ENCODE peak calls at places on chromosomes 12 and 14, in eight cellular contexts. J is fibroblast of pulmonary artery, O is astrocyte of the spinal cord, M is hepatocyte, L is ovary, Y is ascending aorta, G is cardiac muscle cell, E is dorsolateral prefrontal cortex. H is an unnamed sample.

GRCh38 chr12:122082621-122083356 is 4.2 kb downstream of the MLXIP start:
- DNase-seq in M (no peak), J (no peak), L (no peak), G (no peak), E (no peak), O (no peak), Y (no peak), H (no peak)

GRCh38 chr12:113475451-113476085 is 3.9 kb upstream of the LHX5 start:
- DNase-seq in J (no peak), Y (no peak), M (no peak), E (no peak), L (no peak), G (no peak), O (no peak), H (no peak)

GRCh38 chr12:54657048-54657696 is 9.0 kb upstream of the DCD start:
- DNase-seq in M (no peak), L (no peak), Y (no peak), G (no peak), E (no peak), J (no peak), O (no peak), H (no peak)

GRCh38 chr12:113130457-113131135 is 5.0 kb downstream of the RASAL1 start:
- DNase-seq in E (peak; percentile 90), O (no peak), Y (no peak), G (no peak), J (no peak), M (no peak), L (no peak), H (no peak)

GRCh38 chr14:23435540-23436326 is at the start of gene MYH7:
- DNase-seq in M (no peak), Y (no peak), O (no peak), E (no peak), G (peak; percentile 78), J (no peak), L (no peak), H (no peak)

GRCh38 chr12:98352218-98352811 is 163.1 kb upstream of the TMPO start:
- DNase-seq in Y (no peak), G (no peak), J (peak; percentile 85), O (peak; percentile 91), E (no peak), L (no peak), M (peak; percentile 43), H (peak; percentile 63)

GRCh38 chr12:104985206-104985605 is 910 bp upstream of the NOPCHAP1 start:
- DNase-seq in Y (no peak), G (no peak), E (no peak), M (no peak), L (no peak), O (no peak), J (no peak), H (no peak)

GRCh38 chr12:49344486-49345047 is 2.1 kb upstream of the DNAJC22 start:
- DNase-seq in G (no peak), O (no peak), J (no peak), Y (no peak), M (no peak), E (no peak), L (no peak), H (no peak)

GRCh38 chr12:119328111-119328510 is 6.4 kb upstream of the CCDC60 start:
- DNase-seq in J (no peak), G (peak; percentile 46), E (no peak), L (no peak), Y (no peak), O (no peak), M (peak; percentile 37), H (no peak)

DNA sequence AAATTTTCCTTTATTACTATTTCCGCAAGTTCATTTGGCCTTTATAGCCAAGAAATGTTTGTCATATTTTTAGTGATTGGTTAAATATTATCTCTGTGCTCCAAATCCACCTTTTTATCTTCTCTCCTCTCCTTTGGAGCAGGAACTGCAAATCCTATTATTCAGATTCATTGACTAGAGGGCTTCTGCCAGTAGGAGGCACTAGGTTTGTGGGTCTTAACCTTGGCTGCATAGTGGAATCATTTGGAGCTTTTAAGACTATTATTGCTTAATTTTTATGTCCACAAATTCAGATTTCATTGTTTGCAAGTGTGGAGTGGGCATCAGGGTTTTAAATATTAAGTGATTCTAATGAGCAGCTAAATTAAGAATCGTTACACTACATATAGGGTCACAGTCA is 75.3 kb upstream of the SYT10 start:
- DNase-seq in E (no peak), L (no peak), G (no peak), J (no peak), Y (no peak), M (no peak), O (no peak), H (peak; percentile 20)
- TF ChIP-seq CTCF in E (no peak), L (no peak), G (no peak), J (no peak), Y (no peak), M (peak; percentile 16), O (no peak), H (peak; percentile 31)

DNA sequence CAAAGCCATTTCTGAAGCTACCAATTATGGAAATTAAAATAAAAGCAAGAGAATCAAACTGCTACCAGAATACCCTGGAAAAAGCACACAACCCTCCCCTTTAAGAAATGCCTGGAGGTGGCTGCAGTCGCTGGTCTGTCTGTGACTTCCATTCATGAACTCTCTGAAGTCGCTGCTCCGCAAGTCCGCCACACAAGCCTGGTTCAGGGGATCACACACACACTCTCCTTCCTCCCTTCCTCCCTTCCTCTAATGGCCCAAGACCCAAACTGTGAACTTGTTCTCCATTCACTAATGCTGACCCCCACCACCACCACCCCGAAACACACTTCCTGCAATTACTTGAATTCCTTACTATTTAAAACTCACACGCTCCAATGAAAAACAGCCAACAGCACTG is 974 bp upstream of the LMO3 start:
- DNase-seq in E (no peak), J (no peak), Y (no peak), G (peak; percentile 41), O (no peak), L (no peak), M (no peak), H (no peak)
- H3K4me3 ChIP-seq in E (peak overlapping the region; percentile 59), J (peak overlapping the region; percentile 79), Y (peak overlapping the region; percentile 67), G (peak overlapping the region; percentile 86), O (peak overlapping the region; percentile 42), L (peak overlapping the region; percentile 40), M (peak overlapping the region; percentile 72), H (peak overlapping the region; percentile 62)

GRCh38 chr12:68043446-68043845 is 54.2 kb downstream of the IFNG-AS1 start:
- DNase-seq in L (no peak), O (no peak), M (no peak), Y (no peak), E (no peak), G (no peak), J (no peak), H (no peak)

GRCh38 chr12:68037616-68038255 is 48.5 kb downstream of the IFNG-AS1 start:
- DNase-seq in M (no peak), L (no peak), E (no peak), Y (no peak), O (no peak), G (no peak), J (no peak), H (no peak)

GRCh38 chr12:68040450-68041075 is 51.3 kb downstream of the IFNG-AS1 start:
- DNase-seq in G (peak; percentile 82), M (peak; percentile 86), E (peak; percentile 83), L (peak; percentile 38), Y (no peak), J (peak; percentile 83), O (peak; percentile 78), H (peak; percentile 82)

GRCh38 chr12:68038650-68039049 is 49.4 kb downstream of the IFNG-AS1 start:
- DNase-seq in E (no peak), J (no peak), L (no peak), Y (no peak), M (no peak), O (no peak), G (no peak), H (no peak)

GRCh38 chr12:68042212-68042699 is 53.0 kb downstream of the IFNG-AS1 start:
- DNase-seq in L (no peak), O (no peak), E (no peak), M (no peak), Y (no peak), G (peak; percentile 80), J (peak; percentile 3), H (no peak)
- TF ChIP-seq CTCF in L (no peak), O (no peak), E (no peak), M (no peak), Y (no peak), G (no peak), J (no peak), H (no peak)

GRCh38 chr12:57894577-57895292 is 46.6 kb upstream of the ATP23 start:
- DNase-seq in L (peak; percentile 45), M (no peak), O (peak; percentile 27), J (no peak), E (no peak), Y (no peak), G (no peak), H (peak; percentile 21)

GRCh38 chr12:57896437-57897201 is 44.7 kb upstream of the ATP23 start:
- DNase-seq in G (peak; percentile 60), J (peak; percentile 82), E (peak; percentile 87), O (peak; percentile 75), Y (no peak), L (peak; percentile 90), M (peak; percentile 82), H (peak; percentile 89)

GRCh38 chr12:57893460-57894353 is 47.2 kb upstream of the CTDSP2 start:
- DNase-seq in O (peak; percentile 95), G (peak; percentile 85), M (peak; percentile 94), J (peak; percentile 97), L (peak; percentile 97), E (peak; percentile 87), Y (no peak), H (peak; percentile 93)

GRCh38 chr12:57896139-57896436 is 45.3 kb upstream of the ATP23 start:
- DNase-seq in O (peak; percentile 36), Y (no peak), J (peak; percentile 45), E (no peak), M (no peak), L (peak; percentile 62), G (peak; percentile 8), H (peak; percentile 33)

GRCh38 chr12:57895337-57896138 is 45.8 kb upstream of the ATP23 start:
- DNase-seq in Y (no peak), J (no peak), E (no peak), M (no peak), O (peak; percentile 44), G (no peak), L (no peak), H (no peak)
- H3K4me3 ChIP-seq in Y (peak overlapping the region; percentile 72), J (no peak overlapping the region), E (peak overlapping the region; percentile 64), M (no peak overlapping the region), O (no peak overlapping the region), G (no peak overlapping the region), L (peak overlapping the region; percentile 57), H (no peak overlapping the region)